ENCODE peak calls at places on chromosomes 4 and X, in nine cellular contexts. M is RPMI7951; K is mucosa of descending colon; I is naive thymus-derived CD8-positive, alpha-beta T cell; Q is transverse colon; R is activated T-cell treated with anti-CD3 and anti-CD28 coated beads for 1 hour; X is midbrain; Z is C1 segment of cervical spinal cord; W is KBM-7. C is an unnamed sample.

GRCh38 chrX:39725928-39726619 is 371.7 kb downstream of the BCOR start:
- DNase-seq in M (peak), K (no peak), I (no peak), Q (no peak), R (no peak), X (no peak), Z (no peak), W (peak), C (no peak)

GRCh38 chrX:46913710-46914109 is 1.5 kb downstream of the JADE3 start:
- DNase-seq in M (peak), K (no peak), I (no peak), Q (peak), R (no peak), X (no peak), Z (no peak), W (peak), C (no peak)

GRCh38 chr4:36043241-36043640 is 201.1 kb downstream of the ARAP2 start:
- DNase-seq in M (no peak), K (no peak), I (no peak), Q (no peak), R (no peak), X (no peak), Z (no peak), W (no peak), C (no peak)

GRCh38 chr4:155687380-155687982 is 20.8 kb downstream of the GUCY1A1 start:
- DNase-seq in M (no peak), K (no peak), I (no peak), Q (no peak), R (no peak), X (no peak), Z (no peak), W (no peak), C (no peak)

GRCh38 chrX:20231598-20231997 is 35.1 kb downstream of the RPS6KA3 start:
- DNase-seq in M (peak), K (no peak), I (no peak), Q (no peak), R (no peak), X (no peak), Z (peak), W (no peak), C (no peak)

GRCh38 chr4:23237771-23238170 is 545.0 kb downstream of the GBA3 start:
- DNase-seq in M (peak), K (no peak), I (no peak), Q (no peak), R (no peak), X (peak), Z (no peak), W (no peak), C (no peak)

GRCh38 chr4:26263165-26263564 is 57.6 kb upstream of the RBPJ start:
- DNase-seq in M (no peak), K (no peak), I (no peak), Q (no peak), R (no peak), X (no peak), Z (no peak), W (no peak), C (no peak)

GRCh38 chrX:111823703-111824102 is 52.3 kb upstream of the TRPC5OS start:
- DNase-seq in M (no peak), K (no peak), I (no peak), Q (no peak), R (no peak), X (no peak), Z (no peak), W (peak), C (no peak)

GRCh38 chr4:835148-836002 is 9.4 kb upstream of the CPLX1 start:
- DNase-seq in M (no peak), K (peak), I (no peak), Q (peak), R (no peak), X (no peak), Z (no peak), W (no peak), C (no peak)

GRCh38 chrX:20414066-20414465 is 147.4 kb upstream of the RPS6KA3 start:
- DNase-seq in M (no peak), K (no peak), I (peak), Q (no peak), R (no peak), X (no peak), Z (no peak), W (no peak), C (no peak)

GRCh38 chr4:48049483-48049882 is 32.9 kb downstream of the NIPAL1 start:
- DNase-seq in M (no peak), K (no peak), I (no peak), Q (no peak), R (no peak), X (no peak), Z (no peak), W (no peak), C (no peak)

GRCh38 chr4:25070512-25070911 is 39.8 kb upstream of the LGI2 start:
- DNase-seq in M (no peak), K (no peak), I (no peak), Q (no peak), R (no peak), X (no peak), Z (no peak), W (no peak), C (no peak)

C was measured in CD4-positive, alpha-beta T cell.